ENCODE peak calls at places on chromosomes 16 and 17, in four cellular contexts. One of them, this sample, is unnamed.

GRCh38 chr16:29148867-29149272 is 164.0 kb downstream of the LAT start:
- DNase-seq in ACHN: no peak
- DNase-seq in activated T-cell treated with anti-CD3 and anti-CD28 coated beads for 1 hour: peak; percentile 59
- DNase-seq in HuH-7.5: no peak
- DNase-seq in this sample: peak; percentile 76

GRCh38 chr16:12091569-12092346 is 115.2 kb downstream of the SNX29 start:
- DNase-seq in HuH-7.5: no peak
- DNase-seq in activated T-cell treated with anti-CD3 and anti-CD28 coated beads for 1 hour: no peak
- DNase-seq in ACHN: no peak
- DNase-seq in this sample: no peak

GRCh38 chr17:8046929-8047768 is 8.3 kb downstream of the ALOX15B start:
- DNase-seq in ACHN: no peak
- DNase-seq in HuH-7.5: no peak
- DNase-seq in activated T-cell treated with anti-CD3 and anti-CD28 coated beads for 1 hour: no peak
- DNase-seq in this sample: no peak

GRCh38 chr16:89201467-89202377 is 1.4 kb upstream of the SLC22A31 start:
- DNase-seq in ACHN: peak; percentile 32
- DNase-seq in activated T-cell treated with anti-CD3 and anti-CD28 coated beads for 1 hour: peak; percentile 69
- DNase-seq in HuH-7.5: peak; percentile 95
- DNase-seq in this sample: peak; percentile 64

GRCh38 chr16:81220369-81220768 is 18.1 kb upstream of the BCO1 start:
- DNase-seq in ACHN: no peak
- DNase-seq in HuH-7.5: no peak
- DNase-seq in activated T-cell treated with anti-CD3 and anti-CD28 coated beads for 1 hour: no peak
- DNase-seq in this sample: no peak

GRCh38 chr17:17626840-17627239 is 35.3 kb upstream of the PEMT start:
- DNase-seq in HuH-7.5: no peak
- DNase-seq in ACHN: no peak
- DNase-seq in activated T-cell treated with anti-CD3 and anti-CD28 coated beads for 1 hour: no peak
- DNase-seq in this sample: no peak

GRCh38 chr17:2853111-2853721 is 57.0 kb downstream of the RAP1GAP2 start:
- DNase-seq in ACHN: peak; percentile 22
- DNase-seq in HuH-7.5: peak; percentile 44
- DNase-seq in activated T-cell treated with anti-CD3 and anti-CD28 coated beads for 1 hour: peak; percentile 20
- DNase-seq in this sample: peak; percentile 7

GRCh38 chr17:17822189-17822978 is 14.4 kb downstream of the SREBF1 start:
- DNase-seq in ACHN: no peak
- DNase-seq in activated T-cell treated with anti-CD3 and anti-CD28 coated beads for 1 hour: no peak
- DNase-seq in HuH-7.5: no peak
- DNase-seq in this sample: no peak

GRCh38 chr17:81552244-81553017 is at the start of gene FAAP100:
- DNase-seq in ACHN: peak; percentile 86
- DNase-seq in activated T-cell treated with anti-CD3 and anti-CD28 coated beads for 1 hour: peak; percentile 67
- DNase-seq in HuH-7.5: peak; percentile 91
- DNase-seq in this sample: peak; percentile 76

GRCh38 chr17:57408064-57408811 is 151.9 kb downstream of the MSI2 start:
- DNase-seq in activated T-cell treated with anti-CD3 and anti-CD28 coated beads for 1 hour: no peak
- DNase-seq in ACHN: no peak
- DNase-seq in HuH-7.5: no peak
- DNase-seq in this sample: no peak

GRCh38 chr16:82776466-82777146 is 149.8 kb downstream of the CDH13 start:
- DNase-seq in ACHN: no peak
- DNase-seq in activated T-cell treated with anti-CD3 and anti-CD28 coated beads for 1 hour: no peak
- DNase-seq in HuH-7.5: no peak
- DNase-seq in this sample: no peak

GRCh38 chr17:40482722-40483121 is 18.7 kb downstream of the TNS4 start:
- DNase-seq in activated T-cell treated with anti-CD3 and anti-CD28 coated beads for 1 hour: no peak
- DNase-seq in ACHN: no peak
- DNase-seq in HuH-7.5: no peak
- DNase-seq in this sample: no peak

This sample was measured in activated T-helper 1 cell treated with Interleukin-2 at 50 U/mL for 16 hours.